ENCODE peak calls at places on chromosomes 5 and 9, in five cellular contexts. One of them, this sample, is unnamed.

GRCh38 chr5:7816535-7816901 is 34.4 kb downstream of the CFAP90 start:
- DNase-seq in spleen: no peak
- DNase-seq in left ventricle myocardium inferior: no peak
- DNase-seq in CD4-positive, alpha-beta T cell: no peak
- DNase-seq in fibroblast of the aortic adventitia: no peak
- DNase-seq in this sample: no peak

GRCh38 chr9:126198854-126199253 is 127.8 kb upstream of the MVB12B start:
- DNase-seq in fibroblast of the aortic adventitia: no peak
- DNase-seq in spleen: no peak
- DNase-seq in left ventricle myocardium inferior: no peak
- DNase-seq in CD4-positive, alpha-beta T cell: no peak
- DNase-seq in this sample: no peak

GRCh38 chr9:14132798-14133197 is 181.1 kb downstream of the NFIB start:
- DNase-seq in spleen: no peak
- DNase-seq in left ventricle myocardium inferior: no peak
- DNase-seq in fibroblast of the aortic adventitia: no peak
- DNase-seq in CD4-positive, alpha-beta T cell: no peak
- DNase-seq in this sample: no peak

GRCh38 chr5:73438048-73438896 is 10.3 kb downstream of the FOXD1 start:
- DNase-seq in fibroblast of the aortic adventitia: no peak
- DNase-seq in left ventricle myocardium inferior: no peak
- DNase-seq in spleen: no peak
- DNase-seq in CD4-positive, alpha-beta T cell: no peak
- DNase-seq in this sample: no peak

GRCh38 chr9:98432134-98432533 is 176.7 kb upstream of the TBC1D2 start:
- DNase-seq in spleen: no peak
- DNase-seq in left ventricle myocardium inferior: no peak
- DNase-seq in fibroblast of the aortic adventitia: no peak
- DNase-seq in CD4-positive, alpha-beta T cell: no peak
- DNase-seq in this sample: no peak

GRCh38 chr9:122468735-122469134 is 9.0 kb downstream of the OR1J1 start:
- DNase-seq in CD4-positive, alpha-beta T cell: no peak
- DNase-seq in left ventricle myocardium inferior: no peak
- DNase-seq in spleen: no peak
- DNase-seq in fibroblast of the aortic adventitia: peak
- DNase-seq in this sample: no peak

GRCh38 chr5:143600396-143601075 is 197.1 kb upstream of the NR3C1 start:
- DNase-seq in left ventricle myocardium inferior: no peak
- DNase-seq in spleen: no peak
- DNase-seq in fibroblast of the aortic adventitia: peak
- DNase-seq in CD4-positive, alpha-beta T cell: no peak
- DNase-seq in this sample: no peak

GRCh38 chr5:143416411-143416810 is 12.9 kb upstream of the NR3C1 start:
- DNase-seq in CD4-positive, alpha-beta T cell: no peak
- DNase-seq in left ventricle myocardium inferior: no peak
- DNase-seq in fibroblast of the aortic adventitia: no peak
- DNase-seq in spleen: no peak
- DNase-seq in this sample: no peak

GRCh38 chr5:93349613-93350012 is 231.4 kb downstream of the NR2F1-AS1 start:
- DNase-seq in fibroblast of the aortic adventitia: peak
- DNase-seq in spleen: no peak
- DNase-seq in left ventricle myocardium inferior: no peak
- DNase-seq in CD4-positive, alpha-beta T cell: no peak
- DNase-seq in this sample: no peak
- TF ChIP-seq CTCF in fibroblast of the aortic adventitia: no peak
- TF ChIP-seq CTCF in spleen: no peak
- TF ChIP-seq CTCF in left ventricle myocardium inferior: no peak
- TF ChIP-seq CTCF in CD4-positive, alpha-beta T cell: no peak
- TF ChIP-seq CTCF in this sample: no peak

GRCh38 chr9:133356391-133357091 is at the start of the genes SURF1 and SURF2:
- DNase-seq in left ventricle myocardium inferior: peak
- DNase-seq in spleen: peak
- DNase-seq in fibroblast of the aortic adventitia: peak
- DNase-seq in CD4-positive, alpha-beta T cell: peak
- DNase-seq in this sample: peak
- TF ChIP-seq CTCF in left ventricle myocardium inferior: no peak
- TF ChIP-seq CTCF in spleen: no peak
- TF ChIP-seq CTCF in fibroblast of the aortic adventitia: no peak
- TF ChIP-seq CTCF in CD4-positive, alpha-beta T cell: no peak
- TF ChIP-seq CTCF in this sample: peak

GRCh38 chr9:19122490-19123042 is 4.7 kb downstream of the PLIN2 start:
- DNase-seq in left ventricle myocardium inferior: no peak
- DNase-seq in spleen: no peak
- DNase-seq in fibroblast of the aortic adventitia: no peak
- DNase-seq in CD4-positive, alpha-beta T cell: no peak
- DNase-seq in this sample: no peak
- TF ChIP-seq CTCF in left ventricle myocardium inferior: no peak
- TF ChIP-seq CTCF in spleen: no peak
- TF ChIP-seq CTCF in fibroblast of the aortic adventitia: peak
- TF ChIP-seq CTCF in CD4-positive, alpha-beta T cell: no peak
- TF ChIP-seq CTCF in this sample: no peak

DNA sequence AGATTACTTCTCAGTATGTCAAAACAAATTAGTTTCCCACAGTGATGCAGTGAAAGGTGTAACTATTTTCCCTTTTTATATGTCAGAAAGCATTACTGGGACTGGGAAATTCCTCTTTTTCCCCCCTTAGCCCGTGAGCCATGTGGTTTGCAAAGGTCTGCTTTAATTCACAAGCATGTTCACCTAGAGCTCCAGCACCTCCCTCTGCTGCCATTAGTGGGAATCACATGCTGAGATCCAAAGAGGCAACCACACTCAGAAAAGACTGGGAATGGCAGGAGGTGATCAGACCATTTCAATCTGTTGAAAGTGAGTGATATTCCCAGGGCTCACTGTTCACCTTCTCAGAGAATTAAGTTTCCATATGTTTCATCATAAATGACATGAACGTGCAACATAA is 703.7 kb upstream of the WWC1 start:
- DNase-seq in left ventricle myocardium inferior: no peak
- DNase-seq in CD4-positive, alpha-beta T cell: no peak
- DNase-seq in fibroblast of the aortic adventitia: peak
- DNase-seq in spleen: no peak
- DNase-seq in this sample: no peak
- TF ChIP-seq CTCF in left ventricle myocardium inferior: peak
- TF ChIP-seq CTCF in CD4-positive, alpha-beta T cell: no peak
- TF ChIP-seq CTCF in fibroblast of the aortic adventitia: peak
- TF ChIP-seq CTCF in spleen: no peak
- TF ChIP-seq CTCF in this sample: peak

GRCh38 chr5:38726279-38726678 is 119.5 kb upstream of the OSMR start:
- DNase-seq in fibroblast of the aortic adventitia: no peak
- DNase-seq in CD4-positive, alpha-beta T cell: no peak
- DNase-seq in left ventricle myocardium inferior: no peak
- DNase-seq in spleen: no peak
- DNase-seq in this sample: no peak
- TF ChIP-seq CTCF in fibroblast of the aortic adventitia: no peak
- TF ChIP-seq CTCF in CD4-positive, alpha-beta T cell: no peak
- TF ChIP-seq CTCF in left ventricle myocardium inferior: no peak
- TF ChIP-seq CTCF in spleen: no peak
- TF ChIP-seq CTCF in this sample: no peak

GRCh38 chr5:9653061-9653460 is 22.9 kb upstream of the TAS2R1 start:
- DNase-seq in left ventricle myocardium inferior: no peak
- DNase-seq in spleen: no peak
- DNase-seq in fibroblast of the aortic adventitia: no peak
- DNase-seq in CD4-positive, alpha-beta T cell: no peak
- DNase-seq in this sample: no peak
- TF ChIP-seq CTCF in left ventricle myocardium inferior: no peak
- TF ChIP-seq CTCF in spleen: no peak
- TF ChIP-seq CTCF in fibroblast of the aortic adventitia: no peak
- TF ChIP-seq CTCF in CD4-positive, alpha-beta T cell: no peak
- TF ChIP-seq CTCF in this sample: no peak

This sample was measured in RWPE2.